ENCODE peak calls at places on chromosome 5, in four cellular contexts. V is A549, U is GM06990, J is IMR-90. N is an unnamed sample.

GRCh38 chr5:154313360-154314017 is 123.0 kb downstream of the GALNT10 start:
- DNase-seq in V (no peak), U (no peak), J (no peak), N (no peak)

GRCh38 chr5:71973563-71973962 is 133.7 kb upstream of the MAP1B start:
- DNase-seq in V (no peak), U (no peak), J (no peak), N (no peak)

GRCh38 chr5:136133416-136134383 is 1.1 kb downstream of the SMAD5 start:
- DNase-seq in U (peak; percentile 17), V (peak; percentile 27), J (peak; percentile 59), N (peak; percentile 41)

GRCh38 chr5:133425764-133426738 is 186.3 kb downstream of the FSTL4 start:
- DNase-seq in U (no peak), J (no peak), V (no peak), N (no peak)

GRCh38 chr5:14397717-14398116 is 183.9 kb upstream of the OTULINL start:
- DNase-seq in U (no peak), J (peak; percentile 82), V (no peak), N (peak; percentile 60)

GRCh38 chr5:153970496-153970895 is 68.2 kb downstream of the FAM114A2 start:
- DNase-seq in U (no peak), V (no peak), J (no peak), N (no peak)

GRCh38 chr5:149636861-149637246 is 55.6 kb downstream of the ARHGEF37 start:
- DNase-seq in J (peak; percentile 62), U (no peak), V (peak; percentile 72), N (peak; percentile 44)

GRCh38 chr5:147509710-147510651 is at the start of gene DPYSL3:
- DNase-seq in J (peak; percentile 78), V (peak; percentile 13), U (peak; percentile 54), N (peak; percentile 64)

GRCh38 chr5:131751551-131751950 is 45.3 kb downstream of the FNIP1 start:
- DNase-seq in V (no peak), J (peak; percentile 14), U (no peak), N (no peak)

GRCh38 chr5:82820958-82821880 is 256.0 kb downstream of the TMEM167A start:
- DNase-seq in V (no peak), U (peak; percentile 26), J (no peak), N (no peak)

GRCh38 chr5:127824126-127824525 is 120.9 kb downstream of the CCDC192 start:
- DNase-seq in J (no peak), V (no peak), U (no peak), N (no peak)

GRCh38 chr5:124235576-124235975 is 510.9 kb downstream of the ZNF608 start:
- DNase-seq in J (no peak), V (no peak), U (no peak), N (no peak)

GRCh38 chr5:123089971-123090640 is 1.1 kb downstream of the PRDM6 start:
- DNase-seq in V (no peak), J (peak; percentile 27), U (no peak), N (no peak)

GRCh38 chr5:132210944-132211343 is 16.7 kb downstream of the P4HA2 start:
- DNase-seq in V (no peak), U (no peak), J (no peak), N (no peak)

GRCh38 chr5:149141224-149141956 is at the start of gene ABLIM3:
- DNase-seq in U (peak; percentile 66), V (peak; percentile 88), J (peak; percentile 55), N (no peak)

GRCh38 chr5:74915488-74915887 is 49.3 kb upstream of the FAM169A start:
- DNase-seq in U (no peak), J (no peak), V (no peak), N (no peak)

GRCh38 chr5:132095077-132095744 is 21.6 kb downstream of the CSF2 start:
- DNase-seq in V (no peak), U (no peak), J (no peak), N (no peak)

GRCh38 chr5:150175536-150175935 is 9.0 kb downstream of the CDX1 start:
- DNase-seq in J (peak; percentile 25), V (peak; percentile 81), U (no peak), N (no peak)

GRCh38 chr5:68838157-68838718 is 255.6 kb upstream of the SLC30A5 start:
- DNase-seq in J (no peak), U (no peak), V (no peak), N (no peak)

GRCh38 chr5:157160001-157160400 is 6.1 kb downstream of the GARIN3 start:
- DNase-seq in V (no peak), J (no peak), U (no peak), N (no peak)

GRCh38 chr5:110086658-110087388 is 397.1 kb downstream of the MAN2A1 start:
- DNase-seq in J (peak; percentile 29), U (no peak), V (no peak), N (peak; percentile 92)

GRCh38 chr5:87776785-87777184 is 364.1 kb upstream of the CCNH start:
- DNase-seq in V (no peak), U (no peak), J (no peak), N (no peak)

GRCh38 chr5:64840958-64841357 is 72.2 kb downstream of the CWC27 start:
- DNase-seq in U (no peak), V (no peak), J (no peak), N (no peak)

GRCh38 chr5:132386644-132387286 is 17.3 kb downstream of the SLC22A5 start:
- DNase-seq in U (peak; percentile 64), J (peak; percentile 71), V (peak; percentile 81), N (peak; percentile 51)

GRCh38 chr5:87389635-87390034 is 23.1 kb downstream of the CCNH start:
- DNase-seq in U (no peak), J (no peak), V (no peak), N (no peak)

GRCh38 chr5:102152906-102153787 is 142.9 kb downstream of the SLCO4C1 start:
- DNase-seq in J (no peak), V (no peak), U (peak; percentile 15), N (no peak)